ENCODE peak calls at places on chromosome 12, in nine cellular contexts. D is ELR, N is HuH-7.5, W is neural crest cell, L is adipocyte, J is fibroblast of lung, B is NCI-H187 treated with DMSO at 0.1 percent for 48 hours, G is NCI-H1436, R is GM12892. F is an unnamed sample.

GRCh38 chr12:71124833-71125460 is 32.9 kb downstream of the TSPAN8 start:
- DNase-seq in R (no peak), D (no peak), W (no peak), B (no peak), N (no peak), G (no peak), L (no peak), J (no peak), F (peak)

GRCh38 chr12:13981296-13981962 is at the start of gene GRIN2B:
- DNase-seq in L (no peak), G (no peak), B (no peak), D (no peak), N (no peak), J (no peak), R (peak), W (peak), F (no peak)

GRCh38 chr12:53391667-53392244 is 11.8 kb downstream of the SP1 start:
- DNase-seq in D (no peak), L (no peak), R (no peak), N (no peak), G (no peak), B (no peak), J (no peak), W (no peak), F (no peak)

GRCh38 chr12:102659200-102659911 is 179.0 kb upstream of the IGF1 start:
- DNase-seq in W (no peak), B (no peak), J (no peak), G (no peak), L (no peak), N (no peak), R (no peak), D (peak), F (no peak)

GRCh38 chr12:100229036-100229635 is 28.5 kb downstream of the ACTR6 start:
- DNase-seq in D (peak), L (no peak), B (no peak), G (no peak), J (peak), N (peak), W (no peak), R (no peak), F (no peak)

GRCh38 chr12:100593490-100593889 is 20.0 kb downstream of the GAS2L3 start:
- DNase-seq in G (no peak), B (no peak), D (no peak), W (no peak), J (peak), R (no peak), L (peak), N (no peak), F (no peak)

GRCh38 chr12:106084048-106084671 is 54.6 kb downstream of the NUAK1 start:
- DNase-seq in R (no peak), N (no peak), G (no peak), W (peak), J (peak), B (no peak), D (peak), L (peak), F (no peak)

GRCh38 chr12:95942106-95942531 is 295 bp downstream of the CCDC38 start:
- DNase-seq in J (peak), N (no peak), B (no peak), R (no peak), L (peak), W (no peak), G (no peak), D (no peak), F (no peak)

GRCh38 chr12:55658635-55659391 is 22.1 kb downstream of the OR10P1 start:
- DNase-seq in R (no peak), J (no peak), N (no peak), D (no peak), W (no peak), B (no peak), G (no peak), L (no peak), F (no peak)

GRCh38 chr12:123024819-123025391 is 44.4 kb downstream of the ARL6IP4 start:
- DNase-seq in N (no peak), W (no peak), R (no peak), J (peak), D (peak), G (no peak), L (peak), B (no peak), F (no peak)

GRCh38 chr12:16610743-16611142 is 4.8 kb upstream of the LMO3 start:
- DNase-seq in R (no peak), J (no peak), G (no peak), L (no peak), W (no peak), N (no peak), D (no peak), B (no peak), F (no peak)

GRCh38 chr12:113559466-113559865 is 87.8 kb upstream of the LHX5 start:
- DNase-seq in L (no peak), N (no peak), B (no peak), J (no peak), D (no peak), W (no peak), G (no peak), R (no peak), F (no peak)

GRCh38 chr12:46450279-46450748 is 77.7 kb upstream of the SLC38A2 start:
- DNase-seq in W (no peak), G (no peak), B (no peak), L (no peak), J (no peak), R (no peak), D (no peak), N (no peak), F (peak)

GRCh38 chr12:104764225-104765073 is 193.6 kb downstream of the SLC41A2 start:
- DNase-seq in L (no peak), B (no peak), D (peak), G (no peak), W (no peak), J (no peak), R (no peak), N (no peak), F (no peak)

GRCh38 chr12:16587110-16587453 is 18.9 kb downstream of the LMO3 start:
- DNase-seq in N (no peak), R (no peak), J (no peak), W (no peak), B (no peak), G (no peak), L (no peak), D (no peak), F (no peak)

F was measured in DMS153.